ENCODE peak calls at places on chromosomes 11 and 22, in nine cellular contexts. G is breast epithelium, B is IMR-90, R is tibial nerve, K is HCT116, U is heart left ventricle, E is H1, T is transverse colon, Q is stomach. X is an unnamed sample. For H3K27me3, the result is how much of the 10 kb centered on the place peaks cover.

GRCh38 chr11:1939006-1939626 is 8.0 kb upstream of the MRPL23 start:
- DNase-seq in T (no peak), Q (no peak), G (no peak), R (no peak), E (peak), K (no peak), U (peak), B (no peak), X (no peak)

GRCh38 chr11:27349919-27350318 is 13.1 kb downstream of the CCDC34 start:
- DNase-seq in R (no peak), T (no peak), B (no peak), Q (no peak), K (no peak), G (no peak), U (no peak), E (no peak), X (no peak)

GRCh38 chr22:22210375-22210774 is 34.2 kb upstream of the VPREB1 start:
- DNase-seq in G (no peak), B (peak), K (peak), Q (no peak), U (no peak), T (no peak), R (no peak), E (no peak), X (no peak)

GRCh38 chr11:134524201-134524600 is 112.2 kb upstream of the B3GAT1 start:
- DNase-seq in Q (no peak), T (peak), G (no peak), K (no peak), R (no peak), E (no peak), U (no peak), B (no peak), X (no peak)

GRCh38 chr11:115500547-115501503 is 3.4 kb downstream of the CADM1 start:
- DNase-seq in B (no peak), R (no peak), Q (no peak), G (no peak), U (no peak), E (no peak), T (no peak), K (no peak), X (no peak)

GRCh38 chr11:32435511-32435946 is at the start of gene WT1:
- DNase-seq in B (no peak), R (no peak), U (peak), E (peak), T (no peak), Q (no peak), G (no peak), K (no peak), X (peak)

GRCh38 chr11:80980221-80980620 is 1539.4 kb upstream of the TENM4 start:
- DNase-seq in G (no peak), K (no peak), B (no peak), R (no peak), Q (no peak), T (no peak), E (no peak), U (no peak), X (no peak)

GRCh38 chr11:17012712-17013547 is 1.3 kb downstream of the PLEKHA7 start:
- DNase-seq in Q (peak), K (peak), R (no peak), U (peak), E (no peak), G (no peak), T (peak), B (peak), X (no peak)

GRCh38 chr11:70031631-70032469 is 46.3 kb upstream of the ANO1 start:
- DNase-seq in E (no peak), Q (no peak), G (no peak), K (no peak), B (no peak), R (no peak), T (no peak), U (no peak), X (peak)

GRCh38 chr11:104343578-104343977 is 179.6 kb upstream of the PDGFD start:
- DNase-seq in U (no peak), B (peak), G (no peak), Q (no peak), E (no peak), R (no peak), T (no peak), K (peak), X (no peak)

GRCh38 chr11:121610706-121611105 is 157.9 kb upstream of the SORL1-AS1 start:
- DNase-seq in K (no peak), T (no peak), G (no peak), U (no peak), Q (no peak), E (no peak), R (no peak), B (no peak), X (no peak)

GRCh38 chr11:4607111-4607510 is 920 bp downstream of the TRIM68 start:
- DNase-seq in T (no peak), B (peak), R (no peak), Q (no peak), K (no peak), U (no peak), E (no peak), G (no peak), X (no peak)

GRCh38 chr11:67558084-67558772 is 25.4 kb upstream of the GSTP1 start:
- DNase-seq in Q (peak), K (no peak), U (peak), B (no peak), E (no peak), R (no peak), G (no peak), T (peak), X (no peak)

GRCh38 chr11:72684236-72684912 is 10.2 kb upstream of the PDE2A start:
- DNase-seq in E (peak), T (peak), U (peak), R (peak), K (peak), Q (peak), B (peak), G (no peak), X (no peak)

GRCh38 chr11:32884770-32885384 is 7.7 kb upstream of the QSER1 start:
- DNase-seq in T (no peak), E (no peak), Q (no peak), G (no peak), R (no peak), B (no peak), K (no peak), U (no peak), X (no peak)

GRCh38 chr22:31977141-31977781 is 32.9 kb downstream of the YWHAH start:
- DNase-seq in Q (peak), G (peak), R (peak), T (peak), K (peak), E (peak), U (peak), B (peak), X (no peak)

GRCh38 chr11:120212259-120212888 is 1.5 kb downstream of the OAF start:
- DNase-seq in T (no peak), Q (no peak), E (no peak), R (no peak), B (peak), U (no peak), G (no peak), K (no peak), X (no peak)

DNA sequence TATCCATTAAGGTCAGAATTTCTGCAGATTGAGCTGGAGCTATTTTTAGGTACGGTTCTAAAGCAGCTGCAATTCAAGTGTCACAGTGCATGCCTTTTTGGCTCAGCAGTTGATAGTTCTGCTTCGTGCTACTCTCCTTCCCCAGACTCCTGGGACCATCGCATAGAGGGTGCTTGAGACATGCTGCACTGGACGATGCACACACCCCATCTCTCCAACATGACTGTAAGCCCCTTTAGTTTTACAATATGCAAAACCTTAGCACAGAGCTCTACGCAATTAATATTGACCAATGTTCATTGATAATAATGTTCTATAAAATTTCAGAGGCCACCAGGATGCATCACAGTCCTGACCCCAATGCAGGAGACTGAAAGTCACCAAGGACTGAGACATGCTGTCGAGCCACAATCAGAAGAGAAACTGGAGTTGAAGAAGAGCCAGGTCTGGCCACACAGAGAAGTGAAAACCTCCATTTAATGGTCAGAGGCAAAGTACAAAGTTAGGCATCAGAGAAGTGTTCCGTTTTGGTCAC is 120.9 kb upstream of the ZC3H12C start:
- DNase-seq in R (no peak), K (no peak), B (peak), E (no peak), T (no peak), Q (no peak), G (no peak), U (no peak), X (no peak)
- H3K4me3 ChIP-seq in R (no peak), K (no peak), B (no peak), E (no peak), T (no peak), Q (no peak), G (no peak), U (no peak), X (no peak)

DNA sequence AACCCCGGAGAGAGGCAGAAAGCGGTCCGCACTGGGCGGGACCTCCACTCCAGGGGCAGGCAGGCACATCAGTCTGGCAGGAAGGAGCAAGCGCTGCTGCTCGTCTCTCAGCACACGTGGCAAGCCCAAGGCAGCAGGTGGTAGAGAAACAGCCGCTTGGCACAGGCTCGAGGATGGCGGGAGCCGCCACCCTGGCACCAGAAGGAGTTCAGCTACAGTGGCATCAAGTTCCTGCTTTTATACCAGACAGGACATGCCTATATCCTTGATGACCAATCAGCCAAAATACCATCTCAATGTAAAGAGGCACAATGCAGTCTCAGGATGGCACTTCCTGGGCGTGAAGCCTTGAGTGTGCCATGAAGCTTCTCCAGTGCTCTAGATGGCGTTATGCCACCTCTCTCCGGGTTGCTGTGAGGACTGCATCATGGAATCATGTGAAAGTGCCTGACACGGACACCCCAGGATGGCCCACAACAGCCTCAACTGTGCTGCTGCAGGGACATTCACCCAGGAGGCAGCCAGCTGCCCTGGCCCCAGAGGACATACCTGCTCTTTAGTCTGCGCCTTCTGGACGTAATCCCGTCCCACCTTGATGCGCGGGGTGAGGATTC is 64.8 kb downstream of the APOL1 start:
- DNase-seq in E (no peak), K (no peak), T (no peak), R (no peak), Q (no peak), G (no peak), U (no peak), B (no peak), X (no peak)
- TF ChIP-seq POLR2A in E (no peak), K (no peak), T (no peak), R (no peak), Q (no peak), G (no peak), U (no peak), B (no peak), X (no peak)

DNA sequence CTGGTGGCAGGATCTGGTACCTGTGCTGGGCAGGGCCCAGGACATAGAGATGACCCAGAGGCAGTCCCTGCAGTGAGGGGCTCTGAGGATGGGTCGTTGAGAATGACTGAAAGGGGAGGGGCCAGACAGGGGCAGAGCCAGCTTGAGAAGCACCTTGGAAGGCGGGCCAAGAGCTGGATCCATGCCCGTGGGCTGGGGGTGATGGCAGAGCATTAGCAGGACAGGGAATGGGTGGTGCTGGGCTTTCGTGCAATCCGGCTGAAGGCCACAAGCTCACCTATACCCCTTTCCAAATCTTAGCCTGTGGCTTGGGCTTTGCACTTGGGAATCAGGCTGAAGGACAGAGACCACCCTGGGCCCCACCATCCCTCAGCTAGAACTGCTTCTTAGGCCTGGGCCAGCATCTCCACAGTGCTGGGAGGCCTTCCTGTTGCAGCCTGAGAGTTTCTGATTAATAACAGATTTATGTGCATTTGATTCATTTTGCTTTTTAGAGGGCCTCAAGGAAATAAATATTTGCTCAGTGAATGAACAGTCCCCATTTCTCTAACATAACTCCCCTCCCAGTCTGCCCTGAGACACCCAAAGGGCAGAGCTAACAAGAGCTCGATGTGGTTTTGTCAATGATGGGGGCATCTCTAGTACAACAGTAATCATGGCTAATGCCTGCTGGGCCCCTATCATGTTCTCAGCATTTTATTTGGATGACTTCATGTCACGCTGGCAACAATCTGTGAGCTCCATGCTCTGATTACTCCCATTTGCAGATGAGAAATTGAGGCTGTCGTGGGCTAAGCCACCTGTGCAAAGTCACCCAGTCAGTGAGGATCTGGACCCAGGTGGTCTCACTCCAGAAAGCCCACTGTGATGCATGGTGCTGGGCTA is 39.3 kb downstream of the RIBC2 start:
- DNase-seq in K (no peak), E (no peak), G (no peak), U (no peak), R (no peak), T (no peak), B (peak), Q (no peak), X (no peak)
- H3K27me3 ChIP-seq in K (under half), E (under half), G (under half), U (under half), R (under half), T (under half), B (under half), Q (under half), X (under half)

GRCh38 chr11:43557553-43558031 is 122.9 kb upstream of the HSD17B12 start:
- DNase-seq in U (no peak), G (no peak), T (no peak), K (no peak), Q (no peak), R (no peak), E (peak), B (no peak), X (no peak)

GRCh38 chr11:43558056-43558455 is 122.5 kb upstream of the HSD17B12 start:
- DNase-seq in E (no peak), Q (no peak), T (no peak), B (no peak), K (no peak), U (no peak), R (no peak), G (no peak), X (no peak)

GRCh38 chr11:43556269-43556668 is 124.3 kb upstream of the HSD17B12 start:
- DNase-seq in T (no peak), G (no peak), B (no peak), K (no peak), U (no peak), R (no peak), Q (no peak), E (no peak), X (no peak)

GRCh38 chr11:43555811-43556210 is 124.7 kb upstream of the HSD17B12 start:
- DNase-seq in T (no peak), E (no peak), G (no peak), U (no peak), R (no peak), Q (no peak), K (no peak), B (peak), X (no peak)

GRCh38 chr11:43556892-43557291 is 123.6 kb upstream of the HSD17B12 start:
- DNase-seq in Q (no peak), K (no peak), B (no peak), R (no peak), U (no peak), G (no peak), E (no peak), T (no peak), X (no peak)
- H3K4me3 ChIP-seq in Q (no peak), K (no peak), B (no peak), R (no peak), U (no peak), G (no peak), E (peak), T (no peak), X (no peak)

DNA sequence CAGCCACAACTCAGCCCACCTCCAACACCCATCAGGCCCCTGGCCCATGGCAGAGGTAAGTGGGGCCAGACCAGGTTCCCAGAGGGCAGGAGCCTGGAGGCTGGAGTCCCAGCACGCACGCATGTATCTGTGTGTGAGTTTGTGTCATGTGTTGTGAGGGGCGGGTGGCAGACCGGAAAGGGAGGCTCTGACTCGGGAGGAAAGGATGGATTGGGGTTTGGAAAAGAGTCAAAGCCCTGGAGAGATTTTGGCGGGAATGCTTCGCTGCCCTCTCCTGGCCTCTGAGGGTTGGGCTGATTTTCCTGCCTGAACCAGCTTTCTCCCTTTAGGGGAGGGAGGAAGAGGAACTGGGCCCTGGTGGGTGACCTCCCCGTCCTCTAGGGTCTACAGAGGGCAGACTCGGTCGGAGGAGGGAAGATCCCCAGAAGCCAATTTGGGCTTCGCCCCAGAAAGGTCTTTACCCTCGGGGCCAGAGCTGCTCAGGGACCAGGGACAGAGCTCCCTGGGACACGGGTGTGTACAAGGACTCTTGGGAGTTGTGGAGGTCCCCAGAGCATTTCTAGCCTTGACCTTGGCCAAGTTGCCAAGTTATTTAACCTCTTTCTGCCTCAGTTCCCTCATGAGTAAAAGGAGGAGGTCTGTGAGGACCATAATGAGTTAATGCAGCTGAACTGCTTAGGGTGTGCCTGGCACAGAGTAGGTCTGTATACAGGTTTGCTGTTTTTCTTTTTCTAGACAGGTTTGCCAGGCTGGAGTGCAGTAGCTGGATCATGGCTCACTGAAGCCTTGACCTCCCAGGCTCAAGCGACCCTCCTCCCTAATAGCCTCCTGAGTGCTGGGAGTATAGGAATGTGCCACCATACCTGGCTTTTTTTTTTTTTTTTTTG is 6.9 kb downstream of the C11orf68 start:
- DNase-seq in Q (no peak), R (no peak), E (peak), B (peak), U (peak), K (peak), G (peak), T (peak), X (no peak)
- TF ChIP-seq POLR2A in Q (no peak), R (no peak), E (no peak), B (peak), U (no peak), K (peak), G (no peak), T (no peak), X (no peak)

DNA sequence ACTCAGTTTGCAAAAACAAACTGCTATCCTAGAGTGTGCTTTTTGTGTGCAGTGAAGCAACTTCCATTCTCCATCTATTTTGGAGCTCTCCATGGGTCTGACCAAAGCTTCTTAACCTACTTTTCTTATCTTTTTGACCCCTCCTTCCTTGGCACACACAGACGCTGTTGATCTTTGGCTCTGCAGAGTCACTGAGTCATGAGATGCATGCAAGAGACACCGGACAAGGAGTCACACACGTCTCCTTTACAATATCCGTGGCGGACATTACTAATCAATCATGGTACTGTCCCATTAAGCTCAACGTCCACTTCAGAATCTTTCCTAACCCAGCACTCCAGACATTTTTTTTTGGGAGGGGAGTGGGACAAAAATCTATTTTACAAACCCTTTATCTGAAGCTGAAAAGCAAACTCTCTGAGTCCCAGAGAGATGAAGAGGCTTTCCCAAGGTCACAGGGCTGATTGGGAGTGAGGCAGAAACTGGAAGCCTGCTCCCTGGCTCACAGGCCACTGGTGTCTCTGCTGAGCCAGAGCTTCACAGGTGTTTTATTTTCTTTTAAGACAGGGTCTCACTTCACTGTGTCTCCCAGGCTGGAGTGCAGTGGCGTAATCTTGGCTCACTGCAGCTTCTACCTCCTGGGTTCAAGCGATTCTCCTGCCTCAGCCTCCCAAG is 165.8 kb upstream of the SYT13 start:
- DNase-seq in Q (no peak), K (no peak), R (no peak), U (no peak), T (no peak), G (no peak), E (no peak), B (peak), X (no peak)
- H3K27me3 ChIP-seq in Q (under half), K (under half), R (under half), U (under half), T (under half), G (under half), E (under half), B (under half), X (under half)